ENCODE peak calls at places on chromosomes 12 and 14, in four cellular contexts. One of them, this sample, is unnamed.

GRCh38 chr12:65811968-65812700 is 12.1 kb upstream of the HMGA2 start:
- DNase-seq in right lobe of liver: no peak
- DNase-seq in dorsolateral prefrontal cortex: no peak
- DNase-seq in Peyer's patch: no peak
- DNase-seq in this sample: no peak

GRCh38 chr12:41365653-41366131 is 177.6 kb downstream of the PDZRN4 start:
- DNase-seq in right lobe of liver: no peak
- DNase-seq in dorsolateral prefrontal cortex: no peak
- DNase-seq in Peyer's patch: no peak
- DNase-seq in this sample: no peak

GRCh38 chr12:114911196-114911595 is 227.2 kb upstream of the TBX3 start:
- DNase-seq in right lobe of liver: no peak
- DNase-seq in dorsolateral prefrontal cortex: no peak
- DNase-seq in Peyer's patch: no peak
- DNase-seq in this sample: no peak

GRCh38 chr14:72966038-72966437 is 39.8 kb downstream of the DCAF4 start:
- DNase-seq in right lobe of liver: no peak
- DNase-seq in dorsolateral prefrontal cortex: no peak
- DNase-seq in Peyer's patch: no peak
- DNase-seq in this sample: no peak

GRCh38 chr12:68113644-68114043 is 45.9 kb downstream of the IFNG start:
- DNase-seq in right lobe of liver: no peak
- DNase-seq in dorsolateral prefrontal cortex: no peak
- DNase-seq in Peyer's patch: no peak
- DNase-seq in this sample: no peak

GRCh38 chr14:60331201-60332045 is 82.4 kb downstream of the PPM1A start:
- DNase-seq in right lobe of liver: peak
- DNase-seq in dorsolateral prefrontal cortex: peak
- DNase-seq in Peyer's patch: peak
- DNase-seq in this sample: peak

GRCh38 chr14:68284834-68285233 is 465.3 kb downstream of the RAD51B start:
- DNase-seq in right lobe of liver: no peak
- DNase-seq in dorsolateral prefrontal cortex: no peak
- DNase-seq in Peyer's patch: no peak
- DNase-seq in this sample: no peak

GRCh38 chr12:102527256-102527720 is 46.9 kb upstream of the IGF1 start:
- DNase-seq in right lobe of liver: no peak
- DNase-seq in dorsolateral prefrontal cortex: no peak
- DNase-seq in Peyer's patch: no peak
- DNase-seq in this sample: no peak

GRCh38 chr12:132771126-132771838 is 9.7 kb upstream of the ANKLE2 start:
- DNase-seq in right lobe of liver: no peak
- DNase-seq in dorsolateral prefrontal cortex: no peak
- DNase-seq in Peyer's patch: no peak
- DNase-seq in this sample: peak

GRCh38 chr12:26721800-26722199 is 111.2 kb downstream of the ITPR2 start:
- DNase-seq in right lobe of liver: no peak
- DNase-seq in dorsolateral prefrontal cortex: no peak
- DNase-seq in Peyer's patch: no peak
- DNase-seq in this sample: no peak

GRCh38 chr12:34286934-34287333 is 264.6 kb downstream of the ALG10 start:
- DNase-seq in right lobe of liver: no peak
- DNase-seq in dorsolateral prefrontal cortex: no peak
- DNase-seq in Peyer's patch: no peak
- DNase-seq in this sample: no peak

GRCh38 chr12:26633591-26634210 is 199.3 kb downstream of the ITPR2 start:
- DNase-seq in right lobe of liver: no peak
- DNase-seq in dorsolateral prefrontal cortex: no peak
- DNase-seq in Peyer's patch: no peak
- DNase-seq in this sample: no peak

GRCh38 chr12:120214626-120215356 is 13.9 kb upstream of the RPLP0 start:
- DNase-seq in right lobe of liver: no peak
- DNase-seq in dorsolateral prefrontal cortex: no peak
- DNase-seq in Peyer's patch: no peak
- DNase-seq in this sample: no peak

GRCh38 chr12:55762646-55763045 is 19.7 kb downstream of the GDF11 start:
- DNase-seq in right lobe of liver: no peak
- DNase-seq in dorsolateral prefrontal cortex: no peak
- DNase-seq in Peyer's patch: no peak
- DNase-seq in this sample: no peak

GRCh38 chr12:62537544-62537943 is 70.9 kb downstream of the MON2 start:
- DNase-seq in right lobe of liver: no peak
- DNase-seq in dorsolateral prefrontal cortex: no peak
- DNase-seq in Peyer's patch: no peak
- DNase-seq in this sample: no peak

GRCh38 chr12:5432011-5432400 is at the start of gene NTF3:
- DNase-seq in right lobe of liver: peak
- DNase-seq in dorsolateral prefrontal cortex: no peak
- DNase-seq in Peyer's patch: no peak
- DNase-seq in this sample: no peak

GRCh38 chr12:5434647-5434968 is 2.7 kb downstream of the NTF3 start:
- DNase-seq in right lobe of liver: no peak
- DNase-seq in dorsolateral prefrontal cortex: no peak
- DNase-seq in Peyer's patch: no peak
- DNase-seq in this sample: peak

GRCh38 chr12:5435161-5435560 is 3.3 kb downstream of the NTF3 start:
- DNase-seq in right lobe of liver: no peak
- DNase-seq in dorsolateral prefrontal cortex: no peak
- DNase-seq in Peyer's patch: no peak
- DNase-seq in this sample: no peak

GRCh38 chr12:5433840-5434646 is 2.1 kb downstream of the NTF3 start:
- DNase-seq in right lobe of liver: no peak
- DNase-seq in dorsolateral prefrontal cortex: no peak
- DNase-seq in Peyer's patch: no peak
- DNase-seq in this sample: no peak

GRCh38 chr12:5433081-5433839 is 1.4 kb downstream of the NTF3 start:
- DNase-seq in right lobe of liver: peak
- DNase-seq in dorsolateral prefrontal cortex: no peak
- DNase-seq in Peyer's patch: no peak
- DNase-seq in this sample: no peak
- TF ChIP-seq CTCF in right lobe of liver: no peak
- TF ChIP-seq CTCF in dorsolateral prefrontal cortex: no peak
- TF ChIP-seq CTCF in Peyer's patch: no peak
- TF ChIP-seq CTCF in this sample: no peak

GRCh38 chr12:11765421-11765816 is 115.9 kb downstream of the ETV6 start:
- DNase-seq in right lobe of liver: no peak
- DNase-seq in dorsolateral prefrontal cortex: no peak
- DNase-seq in Peyer's patch: no peak
- DNase-seq in this sample: no peak
- H3K4me3 ChIP-seq in right lobe of liver: no peak
- H3K4me3 ChIP-seq in dorsolateral prefrontal cortex: no peak
- H3K4me3 ChIP-seq in Peyer's patch: no peak
- H3K4me3 ChIP-seq in this sample: no peak

DNA sequence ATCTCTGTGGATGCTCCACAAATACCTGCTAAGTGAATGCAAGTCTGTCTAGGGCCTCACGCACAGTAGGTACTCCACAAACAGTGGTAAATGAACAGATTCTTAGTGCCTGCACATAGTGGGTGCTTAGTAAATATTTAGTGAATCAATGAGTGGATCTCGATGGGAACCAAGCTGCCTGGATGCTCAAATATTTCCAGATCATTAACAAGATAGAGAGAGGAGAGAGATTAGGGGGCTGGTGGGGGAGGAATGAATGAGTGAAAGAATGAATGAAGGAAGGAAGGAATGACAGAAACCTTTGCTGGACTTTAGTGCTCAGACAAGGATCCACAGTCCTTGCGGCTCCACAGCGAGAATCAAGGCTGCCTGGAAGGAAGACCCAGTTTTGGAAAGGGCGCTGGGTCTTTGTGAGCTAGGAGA is 118.2 kb downstream of the SCARB1 start:
- DNase-seq in right lobe of liver: no peak
- DNase-seq in dorsolateral prefrontal cortex: no peak
- DNase-seq in Peyer's patch: no peak
- DNase-seq in this sample: no peak
- TF ChIP-seq CTCF in right lobe of liver: no peak
- TF ChIP-seq CTCF in dorsolateral prefrontal cortex: no peak
- TF ChIP-seq CTCF in Peyer's patch: no peak
- TF ChIP-seq CTCF in this sample: no peak

DNA sequence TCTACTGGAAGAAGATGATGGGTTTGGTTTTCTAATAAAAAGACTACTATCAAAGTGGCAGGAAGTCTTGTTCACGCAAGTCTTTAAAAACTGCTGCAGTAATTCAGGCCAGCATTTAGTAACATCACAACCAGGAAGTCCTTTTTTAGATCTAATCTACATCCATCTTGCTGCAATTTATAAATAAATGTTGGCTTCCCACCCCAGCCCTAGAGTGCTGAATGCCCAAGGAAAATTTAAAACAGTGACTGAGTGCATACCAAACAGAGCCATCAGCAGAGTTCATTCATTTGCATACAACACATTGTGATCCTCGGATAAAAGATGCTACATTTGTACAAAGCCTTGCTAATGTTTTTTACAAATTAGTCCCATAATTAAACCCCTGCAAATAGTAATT is 72.1 kb downstream of the PHLDA1 start:
- DNase-seq in right lobe of liver: no peak
- DNase-seq in dorsolateral prefrontal cortex: no peak
- DNase-seq in Peyer's patch: no peak
- DNase-seq in this sample: no peak
- H3K4me3 ChIP-seq in right lobe of liver: no peak
- H3K4me3 ChIP-seq in dorsolateral prefrontal cortex: no peak
- H3K4me3 ChIP-seq in Peyer's patch: no peak
- H3K4me3 ChIP-seq in this sample: no peak

DNA sequence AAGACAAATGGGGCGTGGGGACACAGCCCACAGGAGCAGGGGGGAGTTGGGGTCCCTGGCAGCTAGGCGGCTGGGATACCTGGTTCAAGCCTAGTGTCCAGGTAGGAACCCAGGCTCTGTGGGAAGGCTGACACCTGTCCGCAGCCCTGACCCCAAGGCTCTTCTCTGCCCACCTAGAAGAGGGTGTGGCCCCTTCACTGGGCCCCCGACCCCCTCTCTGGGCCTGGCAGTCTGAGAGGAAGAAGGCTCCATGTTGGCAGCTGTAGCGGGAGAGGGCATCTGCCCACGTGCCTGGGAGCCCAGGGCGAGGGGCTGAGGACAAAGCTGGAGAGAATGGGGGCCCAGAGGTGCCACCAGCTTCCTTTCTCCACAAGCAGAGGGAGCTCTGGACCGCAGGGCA is 10.5 kb downstream of the CHGA start:
- DNase-seq in right lobe of liver: no peak
- DNase-seq in dorsolateral prefrontal cortex: no peak
- DNase-seq in Peyer's patch: no peak
- DNase-seq in this sample: no peak
- TF ChIP-seq CTCF in right lobe of liver: no peak
- TF ChIP-seq CTCF in dorsolateral prefrontal cortex: no peak
- TF ChIP-seq CTCF in Peyer's patch: no peak
- TF ChIP-seq CTCF in this sample: no peak

DNA sequence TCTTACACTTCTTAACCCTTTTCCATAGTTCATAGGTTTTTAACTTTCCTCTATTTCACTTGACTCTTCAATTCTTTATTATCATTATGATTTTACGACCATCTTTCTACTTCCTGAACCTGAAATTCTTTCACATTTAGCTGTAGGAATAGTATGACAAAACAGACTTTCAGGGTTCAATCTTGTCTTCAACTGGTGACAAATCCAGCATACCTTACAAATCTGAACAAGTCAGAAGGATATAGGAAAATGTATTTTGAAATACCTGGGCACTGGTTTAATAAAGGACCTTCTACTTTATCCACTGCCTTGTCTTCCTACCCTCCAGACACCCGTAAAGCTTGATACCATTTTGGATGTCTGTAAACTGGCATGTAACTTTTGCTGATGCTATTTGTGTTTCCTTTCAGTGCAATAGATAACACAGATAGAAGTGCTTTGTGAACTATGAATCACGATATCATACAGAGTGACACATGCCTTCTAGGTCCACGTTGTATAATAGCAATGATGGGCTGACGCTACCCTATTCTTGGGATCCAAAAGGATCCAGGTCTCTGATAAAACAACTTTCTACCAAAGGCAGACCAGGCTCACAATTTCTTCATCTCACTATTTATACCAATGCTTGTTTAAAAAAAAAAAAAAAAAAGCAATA is 77.4 kb upstream of the SAV1 start:
- DNase-seq in right lobe of liver: no peak
- DNase-seq in dorsolateral prefrontal cortex: no peak
- DNase-seq in Peyer's patch: no peak
- DNase-seq in this sample: no peak
- H3K4me3 ChIP-seq in right lobe of liver: no peak
- H3K4me3 ChIP-seq in dorsolateral prefrontal cortex: no peak
- H3K4me3 ChIP-seq in Peyer's patch: no peak
- H3K4me3 ChIP-seq in this sample: no peak

GRCh38 chr14:58587271-58587670 is 50.5 kb upstream of the DACT1 start:
- DNase-seq in right lobe of liver: no peak
- DNase-seq in dorsolateral prefrontal cortex: no peak
- DNase-seq in Peyer's patch: no peak
- DNase-seq in this sample: no peak
- TF ChIP-seq CTCF in right lobe of liver: no peak
- TF ChIP-seq CTCF in dorsolateral prefrontal cortex: no peak
- TF ChIP-seq CTCF in Peyer's patch: no peak
- TF ChIP-seq CTCF in this sample: no peak

GRCh38 chr14:77478029-77478428 is 20.1 kb downstream of the AHSA1 start:
- DNase-seq in right lobe of liver: no peak
- DNase-seq in dorsolateral prefrontal cortex: no peak
- DNase-seq in Peyer's patch: no peak
- DNase-seq in this sample: no peak
- H3K4me3 ChIP-seq in right lobe of liver: no peak
- H3K4me3 ChIP-seq in dorsolateral prefrontal cortex: no peak
- H3K4me3 ChIP-seq in Peyer's patch: no peak
- H3K4me3 ChIP-seq in this sample: no peak

GRCh38 chr12:31722580-31722979 is 6.2 kb downstream of the AMN1 start:
- DNase-seq in right lobe of liver: no peak
- DNase-seq in dorsolateral prefrontal cortex: no peak
- DNase-seq in Peyer's patch: no peak
- DNase-seq in this sample: no peak
- TF ChIP-seq CTCF in right lobe of liver: no peak
- TF ChIP-seq CTCF in dorsolateral prefrontal cortex: no peak
- TF ChIP-seq CTCF in Peyer's patch: no peak
- TF ChIP-seq CTCF in this sample: no peak